ENCODE peak calls at places on chromosomes 7 and 10, in ten cellular contexts. W is osteocyte, T is Calu3, X is kidney tubule cell, D is astrocyte, R is AG04450, J is endothelial cell, N is GDM1, G is heart left ventricle, I is frontal cortex. B is an unnamed sample.

GRCh38 chr10:87675396-87676376 is 16.0 kb downstream of the PAPSS2 start:
- DNase-seq in T (no peak), G (no peak), N (no peak), D (peak), W (no peak), X (peak), J (no peak), I (no peak), R (peak), B (no peak)

GRCh38 chr7:157851501-157852067 is 514.8 kb downstream of the DNAJB6 start:
- DNase-seq in T (no peak), D (peak), W (no peak), I (peak), J (no peak), R (no peak), X (no peak), G (peak), N (peak), B (no peak)

GRCh38 chr7:134016223-134016941 is 110.8 kb upstream of the LRGUK start:
- DNase-seq in N (no peak), G (peak), R (no peak), J (peak), T (peak), X (peak), W (no peak), I (peak), D (peak), B (peak)

GRCh38 chr7:138245216-138245615 is 169.0 kb downstream of the AKR1D1 start:
- DNase-seq in D (no peak), T (no peak), R (no peak), G (no peak), N (no peak), X (no peak), I (no peak), W (no peak), J (no peak), B (no peak)

GRCh38 chr10:110416776-110417732 is 80.7 kb upstream of the DUSP5 start:
- DNase-seq in T (peak), X (peak), G (no peak), N (no peak), J (no peak), R (no peak), D (no peak), W (no peak), I (no peak), B (no peak)

GRCh38 chr7:82789883-82790609 is 346.5 kb upstream of the CACNA2D1 start:
- DNase-seq in J (no peak), I (no peak), W (no peak), T (no peak), D (peak), N (no peak), R (no peak), G (no peak), X (no peak), B (no peak)

GRCh38 chr10:12719365-12719764 is 282.1 kb downstream of the CCDC3 start:
- DNase-seq in D (no peak), G (no peak), T (peak), N (no peak), X (peak), I (no peak), R (no peak), J (no peak), W (no peak), B (no peak)

GRCh38 chr10:58282615-58283014 is 13.7 kb downstream of the CISD1 start:
- DNase-seq in G (no peak), X (no peak), J (no peak), I (peak), R (no peak), W (no peak), T (no peak), D (no peak), N (peak), B (no peak)

GRCh38 chr10:88728107-88728763 is 22.2 kb downstream of the LIPK start:
- DNase-seq in W (no peak), T (no peak), N (no peak), X (no peak), J (peak), G (no peak), R (no peak), D (no peak), I (no peak), B (peak)

GRCh38 chr10:43050011-43050410 is 26.9 kb upstream of the RET start:
- DNase-seq in W (no peak), G (no peak), X (no peak), D (no peak), J (no peak), R (no peak), T (no peak), N (no peak), I (no peak), B (no peak)

GRCh38 chr10:100827819-100828743 is 82.7 kb downstream of the PAX2 start:
- DNase-seq in R (no peak), X (no peak), J (peak), N (no peak), T (peak), W (no peak), G (no peak), D (no peak), I (no peak), B (peak)

GRCh38 chr10:13536674-13537366 is 8.0 kb upstream of the BEND7 start:
- DNase-seq in D (peak), W (no peak), T (peak), X (peak), J (peak), I (no peak), G (peak), R (no peak), N (no peak), B (peak)

GRCh38 chr7:148264933-148265557 is 325.5 kb upstream of the C7orf33 start:
- DNase-seq in T (peak), G (no peak), X (peak), D (peak), R (no peak), I (peak), W (no peak), J (no peak), N (no peak), B (peak)

GRCh38 chr7:92834661-92835139 is 1.7 kb downstream of the CDK6 start:
- DNase-seq in N (no peak), I (peak), R (no peak), T (peak), D (no peak), J (peak), X (peak), G (peak), W (no peak), B (peak)

B was measured in WERI-Rb-1.